ENCODE peak calls at places on chromosomes 1 and 21, in four cellular contexts. One of them, this sample, is unnamed.
A peak's percentile ranks its signal among the peaks of the same experiment; 100 is the strongest.

GRCh38 chr1:155966135-155966534 is 12.2 kb downstream of the ARHGEF2 start:
- DNase-seq in IMR-90: no peak
- DNase-seq in effector memory CD8-positive, alpha-beta T cell: no peak
- DNase-seq in MG63: no peak
- DNase-seq in this sample: no peak

GRCh38 chr1:153532769-153533599 is 2.8 kb downstream of the S100A6 start:
- DNase-seq in IMR-90: peak; percentile 84
- DNase-seq in effector memory CD8-positive, alpha-beta T cell: peak; percentile 69
- DNase-seq in MG63: peak; percentile 84
- DNase-seq in this sample: peak; percentile 58

GRCh38 chr1:228721407-228721806 is 13.9 kb upstream of the RHOU start:
- DNase-seq in IMR-90: no peak
- DNase-seq in effector memory CD8-positive, alpha-beta T cell: no peak
- DNase-seq in MG63: no peak
- DNase-seq in this sample: no peak

GRCh38 chr1:53328009-53328489 is at the start of gene LRP8:
- DNase-seq in IMR-90: peak; percentile 56
- DNase-seq in effector memory CD8-positive, alpha-beta T cell: peak; percentile 73
- DNase-seq in MG63: peak; percentile 82
- DNase-seq in this sample: no peak

GRCh38 chr1:165539306-165539705 is 4.5 kb upstream of the LRRC52 start:
- DNase-seq in IMR-90: no peak
- DNase-seq in effector memory CD8-positive, alpha-beta T cell: no peak
- DNase-seq in MG63: peak; percentile 31
- DNase-seq in this sample: no peak

GRCh38 chr1:11790101-11790879 is 15.5 kb downstream of the MTHFR start:
- DNase-seq in IMR-90: no peak
- DNase-seq in effector memory CD8-positive, alpha-beta T cell: no peak
- DNase-seq in MG63: no peak
- DNase-seq in this sample: no peak

GRCh38 chr1:236893626-236894545 is 98.8 kb downstream of the MTR start:
- DNase-seq in IMR-90: peak; percentile 66
- DNase-seq in effector memory CD8-positive, alpha-beta T cell: no peak
- DNase-seq in MG63: peak; percentile 33
- DNase-seq in this sample: no peak

GRCh38 chr1:159815926-159816325 is 10.7 kb upstream of the SLAMF8 start:
- DNase-seq in IMR-90: no peak
- DNase-seq in effector memory CD8-positive, alpha-beta T cell: no peak
- DNase-seq in MG63: no peak
- DNase-seq in this sample: no peak

GRCh38 chr1:116501870-116502244 is 69.0 kb downstream of the CD58 start:
- DNase-seq in IMR-90: no peak
- DNase-seq in effector memory CD8-positive, alpha-beta T cell: no peak
- DNase-seq in MG63: no peak
- DNase-seq in this sample: no peak

GRCh38 chr1:8962812-8963669 is 17.4 kb downstream of the CA6 start:
- DNase-seq in IMR-90: no peak
- DNase-seq in effector memory CD8-positive, alpha-beta T cell: peak; percentile 18
- DNase-seq in MG63: peak; percentile 46
- DNase-seq in this sample: no peak

GRCh38 chr1:175520186-175520585 is 223.2 kb downstream of the TNR start:
- DNase-seq in IMR-90: no peak
- DNase-seq in effector memory CD8-positive, alpha-beta T cell: no peak
- DNase-seq in MG63: peak; percentile 39
- DNase-seq in this sample: peak; percentile 24

GRCh38 chr1:177817969-177818872 is 151.6 kb downstream of the SEC16B start:
- DNase-seq in IMR-90: no peak
- DNase-seq in effector memory CD8-positive, alpha-beta T cell: no peak
- DNase-seq in MG63: no peak
- DNase-seq in this sample: no peak

GRCh38 chr1:200139661-200140250 is 112.2 kb downstream of the NR5A2 start:
- DNase-seq in IMR-90: peak; percentile 68
- DNase-seq in effector memory CD8-positive, alpha-beta T cell: peak; percentile 31
- DNase-seq in MG63: peak; percentile 22
- DNase-seq in this sample: peak; percentile 28

GRCh38 chr1:55275976-55276375 is 60.8 kb upstream of the USP24 start:
- DNase-seq in IMR-90: peak; percentile 28
- DNase-seq in effector memory CD8-positive, alpha-beta T cell: no peak
- DNase-seq in MG63: no peak
- DNase-seq in this sample: no peak

GRCh38 chr21:33189237-33189636 is 40.5 kb upstream of the IFNAR2 start:
- DNase-seq in IMR-90: no peak
- DNase-seq in effector memory CD8-positive, alpha-beta T cell: no peak
- DNase-seq in MG63: no peak
- DNase-seq in this sample: no peak

GRCh38 chr21:41121785-41122415 is 46.1 kb upstream of the BACE2 start:
- DNase-seq in IMR-90: peak; percentile 63
- DNase-seq in effector memory CD8-positive, alpha-beta T cell: peak; percentile 6
- DNase-seq in MG63: peak; percentile 73
- DNase-seq in this sample: peak; percentile 76

GRCh38 chr1:244302889-244303609 is 148.7 kb downstream of the ADSS2 start:
- DNase-seq in IMR-90: peak; percentile 54
- DNase-seq in effector memory CD8-positive, alpha-beta T cell: no peak
- DNase-seq in MG63: no peak
- DNase-seq in this sample: no peak

GRCh38 chr1:182616130-182617074 is 12.2 kb upstream of the RGS16 start:
- DNase-seq in IMR-90: peak; percentile 25
- DNase-seq in effector memory CD8-positive, alpha-beta T cell: peak; percentile 89
- DNase-seq in MG63: peak; percentile 87
- DNase-seq in this sample: peak; percentile 94

GRCh38 chr1:181397841-181398240 is 85.5 kb upstream of the CACNA1E start:
- DNase-seq in IMR-90: no peak
- DNase-seq in effector memory CD8-positive, alpha-beta T cell: no peak
- DNase-seq in MG63: no peak
- DNase-seq in this sample: no peak

GRCh38 chr21:26438976-26439375 is 134.1 kb downstream of the CYYR1 start:
- DNase-seq in IMR-90: no peak
- DNase-seq in effector memory CD8-positive, alpha-beta T cell: no peak
- DNase-seq in MG63: no peak
- DNase-seq in this sample: no peak

GRCh38 chr1:103156966-103157365 is 48.6 kb upstream of the COL11A1 start:
- DNase-seq in IMR-90: no peak
- DNase-seq in effector memory CD8-positive, alpha-beta T cell: no peak
- DNase-seq in MG63: no peak
- DNase-seq in this sample: peak; percentile 78

GRCh38 chr1:180611016-180611930 is 20.5 kb upstream of the XPR1 start:
- DNase-seq in IMR-90: peak; percentile 87
- DNase-seq in effector memory CD8-positive, alpha-beta T cell: no peak
- DNase-seq in MG63: no peak
- DNase-seq in this sample: no peak

GRCh38 chr1:206912445-206913095 is 9.2 kb downstream of the FCMR start:
- DNase-seq in IMR-90: peak; percentile 75
- DNase-seq in effector memory CD8-positive, alpha-beta T cell: peak; percentile 65
- DNase-seq in MG63: peak; percentile 62
- DNase-seq in this sample: peak; percentile 63

GRCh38 chr1:156475568-156476500 is 24.7 kb downstream of the MEF2D start:
- DNase-seq in IMR-90: peak; percentile 99
- DNase-seq in effector memory CD8-positive, alpha-beta T cell: no peak
- DNase-seq in MG63: peak; percentile 85
- DNase-seq in this sample: peak; percentile 27

GRCh38 chr1:29876902-29877301 is 640.6 kb downstream of the PTPRU start:
- DNase-seq in IMR-90: no peak
- DNase-seq in effector memory CD8-positive, alpha-beta T cell: no peak
- DNase-seq in MG63: no peak
- DNase-seq in this sample: no peak

GRCh38 chr1:162605225-162605927 is 26.9 kb upstream of the DDR2 start:
- DNase-seq in IMR-90: peak; percentile 98
- DNase-seq in effector memory CD8-positive, alpha-beta T cell: no peak
- DNase-seq in MG63: no peak
- DNase-seq in this sample: peak; percentile 82

GRCh38 chr1:225428879-225429455 is 1.1 kb upstream of the LBR start:
- DNase-seq in IMR-90: no peak
- DNase-seq in effector memory CD8-positive, alpha-beta T cell: no peak
- DNase-seq in MG63: no peak
- DNase-seq in this sample: no peak

GRCh38 chr1:2231667-2232254 is 3.6 kb downstream of the SKI start:
- DNase-seq in IMR-90: peak; percentile 81
- DNase-seq in effector memory CD8-positive, alpha-beta T cell: peak; percentile 66
- DNase-seq in MG63: peak; percentile 78
- DNase-seq in this sample: no peak

GRCh38 chr1:51484591-51484990 is 34.5 kb downstream of the EPS15 start:
- DNase-seq in IMR-90: peak; percentile 1
- DNase-seq in effector memory CD8-positive, alpha-beta T cell: no peak
- DNase-seq in MG63: no peak
- DNase-seq in this sample: no peak

GRCh38 chr1:118247593-118247992 is 62.6 kb upstream of the SPAG17 start:
- DNase-seq in IMR-90: peak; percentile 10
- DNase-seq in effector memory CD8-positive, alpha-beta T cell: no peak
- DNase-seq in MG63: peak; percentile 12
- DNase-seq in this sample: no peak

GRCh38 chr1:232600430-232601258 is 29.3 kb downstream of the SIPA1L2 start:
- DNase-seq in IMR-90: peak; percentile 58
- DNase-seq in effector memory CD8-positive, alpha-beta T cell: no peak
- DNase-seq in MG63: no peak
- DNase-seq in this sample: no peak

GRCh38 chr1:75124510-75124909 is 9.7 kb upstream of the LHX8 start:
- DNase-seq in IMR-90: no peak
- DNase-seq in effector memory CD8-positive, alpha-beta T cell: no peak
- DNase-seq in MG63: no peak
- DNase-seq in this sample: no peak

GRCh38 chr1:85544689-85545203 is 35.8 kb upstream of the CCN1 start:
- DNase-seq in IMR-90: peak; percentile 66
- DNase-seq in effector memory CD8-positive, alpha-beta T cell: no peak
- DNase-seq in MG63: no peak
- DNase-seq in this sample: no peak

GRCh38 chr21:15023782-15024181 is 41.0 kb downstream of the NRIP1 start:
- DNase-seq in IMR-90: peak; percentile 70
- DNase-seq in effector memory CD8-positive, alpha-beta T cell: no peak
- DNase-seq in MG63: no peak
- DNase-seq in this sample: no peak

GRCh38 chr1:92310185-92310597 is 11.3 kb downstream of the RPAP2 start:
- DNase-seq in IMR-90: peak; percentile 50
- DNase-seq in effector memory CD8-positive, alpha-beta T cell: no peak
- DNase-seq in MG63: no peak
- DNase-seq in this sample: peak; percentile 9

GRCh38 chr1:31931241-31932225 is 6.6 kb downstream of the PTP4A2 start:
- DNase-seq in IMR-90: peak; percentile 67
- DNase-seq in effector memory CD8-positive, alpha-beta T cell: no peak
- DNase-seq in MG63: no peak
- DNase-seq in this sample: no peak